ENCODE peak calls at places on chromosomes 1 and 21, in four cellular contexts. M is OCI-LY7, A is PC-3, P is PC-9. X is an unnamed sample.

GRCh38 chr21:46297311-46298082 is 11.4 kb downstream of the YBEY start:
- DNase-seq in M (no peak), P (no peak), A (no peak), X (no peak)

GRCh38 chr1:55522982-55523381 is 307.8 kb upstream of the USP24 start:
- DNase-seq in P (no peak), A (no peak), M (no peak), X (no peak)

GRCh38 chr1:17923684-17924083 is 168.6 kb downstream of the ACTL8 start:
- DNase-seq in P (no peak), A (no peak), M (no peak), X (no peak)

GRCh38 chr1:116228501-116228900 is 117.3 kb downstream of the MAB21L3 start:
- DNase-seq in A (no peak), M (peak; percentile 34), P (no peak), X (no peak)

GRCh38 chr1:20212685-20213331 is 26.5 kb upstream of the PLA2G2C start:
- DNase-seq in M (peak; percentile 94), P (peak; percentile 92), A (peak; percentile 92), X (no peak)

GRCh38 chr1:59736744-59737143 is 78.0 kb upstream of the HOOK1 start:
- DNase-seq in P (no peak), A (no peak), M (no peak), X (no peak)

GRCh38 chr1:29579821-29580425 is 343.6 kb downstream of the PTPRU start:
- DNase-seq in P (no peak), A (peak; percentile 76), M (no peak), X (peak; percentile 52)

GRCh38 chr1:36207339-36207738 is 16.9 kb upstream of the THRAP3 start:
- DNase-seq in M (peak; percentile 46), A (peak; percentile 32), P (no peak), X (no peak)

GRCh38 chr1:244211559-244211944 is 160.5 kb downstream of the ZBTB18 start:
- DNase-seq in M (no peak), A (peak; percentile 70), P (no peak), X (no peak)
- H3K4me2 ChIP-seq in M (no peak overlapping the region), A (peak overlapping the region; percentile 0), P (no peak overlapping the region), X (no peak overlapping the region)

DNA sequence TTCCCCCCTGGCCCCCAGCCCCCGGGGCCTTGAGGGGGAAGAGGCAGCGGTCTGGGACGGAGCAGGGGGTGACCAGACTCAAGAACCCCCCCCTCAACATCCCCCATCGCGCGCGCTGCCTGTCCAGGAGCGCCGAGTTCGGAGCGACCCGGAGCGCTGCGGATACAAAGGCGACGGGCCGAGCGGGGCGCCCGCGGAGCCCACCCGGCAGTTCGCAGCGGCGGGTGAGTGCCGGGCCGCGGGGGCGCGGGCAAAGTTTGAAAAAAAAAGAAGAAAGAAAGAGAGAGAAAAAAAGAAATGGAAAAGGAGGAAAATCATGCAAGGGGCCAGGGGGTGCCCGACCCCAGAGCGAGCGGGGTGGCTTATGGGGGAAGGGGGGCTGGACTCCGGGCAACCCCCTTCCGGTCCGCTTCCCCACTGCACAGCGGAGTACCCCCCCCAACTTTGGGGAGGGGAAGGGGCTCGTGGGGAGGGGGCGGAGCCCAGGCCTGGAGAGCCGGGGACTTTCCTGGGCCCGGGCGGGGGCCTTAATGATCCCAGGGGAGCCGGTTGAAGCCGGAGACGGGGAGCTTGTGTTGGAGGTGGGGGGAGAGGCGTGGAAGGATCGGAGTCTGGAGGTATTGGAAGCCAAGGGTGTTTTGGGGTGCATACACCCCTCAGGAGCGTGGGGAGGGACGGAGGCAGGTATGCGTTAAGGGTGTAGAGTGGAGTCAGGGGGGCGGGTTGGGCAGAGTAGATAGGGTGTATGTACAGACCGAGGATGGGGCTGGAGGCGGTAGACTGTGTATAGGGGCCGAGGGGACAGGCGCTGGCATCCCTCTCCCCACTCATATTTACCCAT is 502 bp downstream of the VANGL2 start:
- DNase-seq in M (peak; percentile 31), P (no peak), A (no peak), X (no peak)
- TF ChIP-seq CTCF in M (no peak), P (no peak), A (no peak), X (no peak)

GRCh38 chr1:56547473-56547872 is 31.9 kb downstream of the PLPP3 start:
- DNase-seq in M (no peak), A (no peak), P (no peak), X (no peak)

GRCh38 chr1:56548566-56548965 is 30.8 kb downstream of the PLPP3 start:
- DNase-seq in M (no peak), P (no peak), A (no peak), X (no peak)

GRCh38 chr1:56551691-56552090 is 27.7 kb downstream of the PLPP3 start:
- DNase-seq in M (no peak), A (no peak), P (no peak), X (no peak)

GRCh38 chr1:56547977-56548376 is 31.4 kb downstream of the PLPP3 start:
- DNase-seq in A (peak; percentile 74), M (no peak), P (peak; percentile 62), X (no peak)

GRCh38 chr1:56550132-56550531 is 29.2 kb downstream of the PLPP3 start:
- DNase-seq in M (no peak), A (no peak), P (no peak), X (no peak)
- H3K79me2 ChIP-seq in M (no peaks in the 10 kb centered on the region), A (peaks cover 87% of the 10 kb centered on the region), P (peaks cover 67% of the 10 kb centered on the region), X (no peaks in the 10 kb centered on the region)

GRCh38 chr1:24205701-24206464 is 18.8 kb upstream of the IFNLR1 start:
- DNase-seq in A (no peak), M (no peak), P (no peak), X (no peak)
- H3K4me2 ChIP-seq in A (peak overlapping the region; percentile 8), M (no peak overlapping the region), P (no peak overlapping the region), X (peak overlapping the region; percentile 44)

DNA sequence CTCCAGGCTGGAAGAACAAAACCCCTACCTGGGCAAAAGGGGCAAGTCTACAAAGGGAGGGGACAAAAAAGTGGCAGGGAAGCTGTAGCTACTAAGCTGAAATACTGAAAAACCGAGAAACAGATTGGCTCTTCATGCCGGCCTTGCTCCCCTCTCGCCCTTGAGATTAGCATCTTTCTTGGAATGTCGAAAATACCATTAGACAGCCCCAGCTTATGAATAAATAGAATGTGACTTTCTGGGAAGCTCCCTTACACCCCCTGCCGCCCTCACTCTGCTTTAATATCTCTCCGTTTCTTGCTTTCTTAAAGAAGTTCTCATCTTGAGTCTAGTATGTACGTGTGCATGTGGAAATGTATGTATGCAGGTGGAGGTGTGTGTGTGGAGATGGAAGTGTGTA is 14.1 kb downstream of the TRAF3IP3 start:
- DNase-seq in P (no peak), M (no peak), A (no peak), X (no peak)
- TF ChIP-seq CTCF in P (no peak), M (no peak), A (no peak), X (no peak)

GRCh38 chr1:45913183-45913924 is 109.9 kb downstream of the MAST2 start:
- DNase-seq in A (no peak), M (no peak), P (no peak), X (no peak)
- H3K79me2 ChIP-seq in A (no peaks in the 10 kb centered on the region), M (peaks cover 4% of the 10 kb centered on the region), P (no peaks in the 10 kb centered on the region), X (no peaks in the 10 kb centered on the region)

GRCh38 chr1:228750915-228751314 is 15.6 kb downstream of the RHOU start:
- DNase-seq in A (no peak), M (no peak), P (no peak), X (no peak)
- H3K4me2 ChIP-seq in A (no peak overlapping the region), M (no peak overlapping the region), P (no peak overlapping the region), X (no peak overlapping the region)

GRCh38 chr1:200894712-200895447 is at the start of gene INAVA:
- DNase-seq in P (peak; percentile 79), A (peak; percentile 99), M (no peak), X (peak; percentile 69)
- TF ChIP-seq CTCF in P (peak; percentile 38), A (peak; percentile 48), M (no peak), X (peak; percentile 52)

GRCh38 chr21:43829161-43829560 is 35.9 kb upstream of the AGPAT3 start:
- DNase-seq in A (no peak), P (no peak), M (no peak), X (no peak)
- H3K79me2 ChIP-seq in A (no peaks in the 10 kb centered on the region), P (no peaks in the 10 kb centered on the region), M (no peaks in the 10 kb centered on the region), X (no peaks in the 10 kb centered on the region)

GRCh38 chr1:203818399-203818798 is 23.0 kb downstream of the ZBED6 start:
- DNase-seq in A (no peak), P (no peak), M (peak; percentile 89), X (no peak)
- H3K4me2 ChIP-seq in A (no peak overlapping the region), P (no peak overlapping the region), M (peak overlapping the region; percentile 97), X (no peak overlapping the region)